ENCODE peak calls at places on chromosomes 13 and 19, in seven cellular contexts. Z, M, H, I, R, B and X are unnamed samples.

GRCh38 chr13:50589139-50589538 is 254.4 kb downstream of the DLEU7 start:
- DNase-seq in H (peak), I (no peak), M (no peak), Z (no peak), B (peak), R (no peak), X (no peak)

GRCh38 chr19:2323707-2324106 is 4.7 kb downstream of the LSM7 start:
- DNase-seq in I (no peak), H (no peak), M (no peak), R (no peak), B (no peak), Z (no peak), X (no peak)

GRCh38 chr13:43663474-43664090 is 123.2 kb downstream of the ENOX1 start:
- DNase-seq in B (peak), H (peak), M (no peak), R (no peak), I (no peak), Z (no peak), X (no peak)

GRCh38 chr13:106416645-106417044 is 118.8 kb downstream of the EFNB2 start:
- DNase-seq in H (no peak), B (no peak), Z (no peak), I (no peak), M (no peak), R (no peak), X (no peak)

GRCh38 chr19:2982983-2983350 is 5.6 kb downstream of the TLE6 start:
- DNase-seq in B (peak), M (peak), R (peak), I (peak), H (peak), Z (peak), X (peak)

GRCh38 chr19:30799854-30800755 is 427.9 kb downstream of the ZNF536 start:
- DNase-seq in I (no peak), B (no peak), H (no peak), M (peak), R (no peak), Z (peak), X (no peak)

GRCh38 chr13:26759907-26760834 is at the start of gene GPR12:
- DNase-seq in H (peak), Z (no peak), I (no peak), B (no peak), M (peak), R (no peak), X (peak)

GRCh38 chr13:51978836-51979556 is 32.3 kb downstream of the ATP7B start:
- DNase-seq in R (no peak), I (no peak), B (no peak), M (no peak), Z (no peak), H (no peak), X (no peak)

GRCh38 chr19:41255171-41255570 is 9.0 kb upstream of the HNRNPUL1 start:
- DNase-seq in R (no peak), H (no peak), Z (no peak), B (no peak), M (no peak), I (no peak), X (no peak)

GRCh38 chr19:35107541-35107939 is 8.1 kb upstream of the FXYD3 start:
- DNase-seq in Z (peak), I (no peak), R (no peak), H (peak), B (no peak), M (peak), X (peak)

GRCh38 chr19:18046066-18046718 is 38.2 kb downstream of the ARRDC2 start:
- DNase-seq in M (no peak), Z (no peak), H (peak), R (peak), I (peak), B (no peak), X (no peak)

GRCh38 chr19:56105090-56105701 is 15.9 kb downstream of the ZNF787 start:
- DNase-seq in I (no peak), B (no peak), R (peak), Z (peak), M (peak), H (peak), X (no peak)

GRCh38 chr19:31625056-31625455 is 275.8 kb upstream of the TSHZ3 start:
- DNase-seq in Z (no peak), R (no peak), M (no peak), I (no peak), H (no peak), B (no peak), X (no peak)

GRCh38 chr13:20258208-20258962 is 26.3 kb upstream of the GJB6 start:
- DNase-seq in Z (no peak), M (no peak), H (no peak), R (no peak), B (no peak), I (no peak), X (no peak)

GRCh38 chr19:34364830-34365462 is at the start of gene GPI:
- DNase-seq in Z (peak), R (peak), B (peak), I (peak), H (peak), M (peak), X (peak)

GRCh38 chr19:2771786-2772674 is 11.0 kb downstream of the SGTA start:
- DNase-seq in B (no peak), R (peak), M (no peak), H (no peak), I (no peak), Z (no peak), X (no peak)

GRCh38 chr19:14031719-14032480 is at the start of gene IL27RA:
- DNase-seq in M (peak), I (peak), B (peak), H (peak), R (peak), Z (peak), X (peak)

GRCh38 chr19:55676889-55677505 is 2.0 kb downstream of the EPN1 start:
- DNase-seq in Z (no peak), B (no peak), R (no peak), H (no peak), I (peak), M (no peak), X (no peak)

GRCh38 chr19:36449059-36449670 is 30.7 kb upstream of the ZFP82 start:
- DNase-seq in R (no peak), M (no peak), Z (no peak), I (no peak), H (peak), B (no peak), X (no peak)

GRCh38 chr19:10195199-10195519 is 406 bp upstream of the DNMT1 start:
- DNase-seq in B (no peak), Z (no peak), H (no peak), R (no peak), I (no peak), M (no peak), X (no peak)

GRCh38 chr13:99380402-99380801 is 73.2 kb upstream of the GPR183 start:
- DNase-seq in M (no peak), R (no peak), I (no peak), Z (no peak), B (no peak), H (no peak), X (no peak)

GRCh38 chr13:34066344-34066743 is 248.4 kb downstream of the RFC3 start:
- DNase-seq in H (no peak), Z (no peak), R (no peak), I (no peak), M (no peak), B (no peak), X (no peak)